ENCODE peak calls at places on chromosomes 6 and 20, in four cellular contexts. Z, Y, G and V are unnamed samples.

GRCh38 chr6:148524976-148525375 is 182.3 kb downstream of the SASH1 start:
- DNase-seq in Z (no peak), Y (peak; percentile 90), G (no peak), V (no peak)

GRCh38 chr20:64052987-64053840 is 3.8 kb upstream of the SOX18 start:
- DNase-seq in Z (no peak), Y (no peak), G (no peak), V (no peak)

GRCh38 chr20:11569163-11569562 is 348.5 kb upstream of the BTBD3 start:
- DNase-seq in Z (no peak), Y (no peak), G (no peak), V (no peak)

GRCh38 chr20:37336369-37337207 is 9.4 kb upstream of the SRC start:
- DNase-seq in Z (peak; percentile 23), Y (no peak), G (peak; percentile 67), V (no peak)

GRCh38 chr6:42230320-42231034 is 12.8 kb upstream of the MRPS10 start:
- DNase-seq in Z (no peak), Y (no peak), G (peak; percentile 36), V (no peak)

GRCh38 chr20:49631856-49632418 is 64.0 kb upstream of the PTGIS start:
- DNase-seq in Z (no peak), Y (no peak), G (no peak), V (no peak)

GRCh38 chr6:27839303-27840081 is 72.7 kb downstream of the OR2B2 start:
- DNase-seq in Z (peak; percentile 17), Y (peak; percentile 86), G (peak; percentile 30), V (peak; percentile 59)

GRCh38 chr6:25315778-25316177 is 36.6 kb downstream of the CARMIL1 start:
- DNase-seq in Z (no peak), Y (no peak), G (no peak), V (no peak)

GRCh38 chr6:139778688-139779087 is 404.2 kb upstream of the CITED2 start:
- DNase-seq in Z (no peak), Y (peak; percentile 54), G (no peak), V (peak; percentile 27)

GRCh38 chr20:52749020-52749419 is 223.1 kb upstream of the TSHZ2 start:
- DNase-seq in Z (no peak), Y (no peak), G (no peak), V (no peak)

GRCh38 chr20:52748235-52748950 is 223.8 kb upstream of the TSHZ2 start:
- DNase-seq in Z (no peak), Y (no peak), G (no peak), V (no peak)

GRCh38 chr20:52746768-52747167 is 225.4 kb upstream of the TSHZ2 start:
- DNase-seq in Z (no peak), Y (no peak), G (no peak), V (no peak)

GRCh38 chr20:52746190-52746589 is 226.0 kb upstream of the TSHZ2 start:
- DNase-seq in Z (no peak), Y (no peak), G (no peak), V (no peak)

GRCh38 chr20:52747736-52748135 is 224.4 kb upstream of the TSHZ2 start:
- DNase-seq in Z (no peak), Y (peak; percentile 3), G (no peak), V (peak; percentile 22)
- TF ChIP-seq CTCF in Z (no peak), Y (no peak), G (no peak), V (peak; percentile 54)

DNA sequence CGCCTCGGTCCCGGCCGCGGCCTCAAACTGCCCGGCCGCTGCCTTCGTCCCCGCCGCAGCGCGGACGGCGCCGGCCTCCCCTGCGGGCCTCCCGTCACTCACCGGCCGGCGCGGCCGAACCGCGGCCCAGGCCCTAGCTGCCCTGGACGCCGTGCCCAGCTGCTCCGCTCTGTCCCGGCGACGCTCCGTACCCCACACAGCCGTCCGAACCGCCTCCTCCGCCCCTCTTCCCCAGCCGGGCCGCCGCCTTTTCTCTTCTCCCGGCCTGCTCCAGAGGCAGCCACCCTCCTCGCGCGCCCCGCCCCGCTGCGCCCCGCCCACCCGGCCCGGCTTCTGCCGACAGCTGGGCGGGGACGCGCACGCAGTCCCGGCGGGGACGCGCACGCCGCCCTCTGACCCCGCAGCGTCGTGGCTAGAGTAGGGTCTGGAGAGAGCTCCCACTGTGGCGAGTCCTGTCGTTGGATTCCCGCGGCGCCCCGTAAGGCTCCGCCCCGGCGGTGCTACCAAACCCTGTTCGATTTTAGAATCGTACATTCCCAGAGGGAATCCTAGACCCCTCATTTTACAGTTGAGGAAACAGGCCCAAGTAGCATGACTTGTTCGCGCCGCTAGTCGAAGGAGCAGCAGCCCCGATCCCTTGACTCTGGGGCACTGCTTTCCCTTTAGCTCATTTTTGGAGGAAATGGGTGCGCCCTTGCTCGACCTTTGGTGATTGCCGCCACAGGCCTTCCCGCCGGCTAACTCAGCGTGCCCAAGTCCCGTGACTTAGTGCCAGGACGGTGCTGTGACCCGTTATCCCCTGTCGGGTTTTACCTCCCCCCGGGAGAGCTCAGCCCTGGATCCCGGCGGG is at the start of gene FBXO30:
- DNase-seq in Z (peak; percentile 84), Y (peak; percentile 72), G (peak; percentile 83), V (peak; percentile 68)
- TF ChIP-seq CTCF in Z (peak; percentile 33), Y (no peak), G (peak; percentile 46), V (no peak)

GRCh38 chr6:134691180-134691579 is 258.7 kb downstream of the ALDH8A1 start:
- DNase-seq in Z (no peak), Y (no peak), G (no peak), V (no peak)
- TF ChIP-seq CTCF in Z (no peak), Y (no peak), G (no peak), V (no peak)

GRCh38 chr20:59428441-59429205 is 128.2 kb downstream of the EDN3 start:
- DNase-seq in Z (no peak), Y (no peak), G (no peak), V (peak; percentile 12)
- TF ChIP-seq CTCF in Z (no peak), Y (no peak), G (no peak), V (no peak)